ENCODE peak calls at places on chromosome X, in seven cellular contexts. One of them, this sample, is unnamed.

GRCh38 chrX:74286950-74287349 is 17.0 kb upstream of the ZCCHC13 start:
- DNase-seq in HL-60: no peak
- DNase-seq in GM20000: no peak
- DNase-seq in mammary epithelial cell: peak
- DNase-seq in uterus: no peak
- DNase-seq in adrenal gland: no peak
- DNase-seq in AG04450: peak
- DNase-seq in this sample: no peak

GRCh38 chrX:120795301-120795700 is 80.4 kb downstream of the CT47B1 start:
- DNase-seq in HL-60: no peak
- DNase-seq in GM20000: no peak
- DNase-seq in mammary epithelial cell: no peak
- DNase-seq in uterus: no peak
- DNase-seq in adrenal gland: no peak
- DNase-seq in AG04450: no peak
- DNase-seq in this sample: no peak

GRCh38 chrX:10045327-10046000 is 78.3 kb downstream of the CLDN34 start:
- DNase-seq in HL-60: no peak
- DNase-seq in GM20000: no peak
- DNase-seq in mammary epithelial cell: no peak
- DNase-seq in uterus: no peak
- DNase-seq in adrenal gland: peak
- DNase-seq in AG04450: no peak
- DNase-seq in this sample: no peak

GRCh38 chrX:151515233-151515632 is 48.2 kb upstream of the PASD1 start:
- DNase-seq in HL-60: no peak
- DNase-seq in GM20000: no peak
- DNase-seq in mammary epithelial cell: no peak
- DNase-seq in uterus: no peak
- DNase-seq in adrenal gland: no peak
- DNase-seq in AG04450: no peak
- DNase-seq in this sample: no peak

GRCh38 chrX:120446503-120446902 is 22.6 kb downstream of the LAMP2 start:
- DNase-seq in HL-60: no peak
- DNase-seq in GM20000: no peak
- DNase-seq in mammary epithelial cell: peak
- DNase-seq in uterus: no peak
- DNase-seq in adrenal gland: peak
- DNase-seq in AG04450: no peak
- DNase-seq in this sample: peak

GRCh38 chrX:16946361-16946964 is at the start of gene REPS2:
- DNase-seq in HL-60: peak
- DNase-seq in GM20000: peak
- DNase-seq in mammary epithelial cell: peak
- DNase-seq in uterus: peak
- DNase-seq in adrenal gland: peak
- DNase-seq in AG04450: no peak
- DNase-seq in this sample: peak

GRCh38 chrX:9604111-9604907 is 139.5 kb downstream of the TBL1X start:
- DNase-seq in HL-60: no peak
- DNase-seq in GM20000: no peak
- DNase-seq in mammary epithelial cell: no peak
- DNase-seq in uterus: peak
- DNase-seq in adrenal gland: peak
- DNase-seq in AG04450: no peak
- DNase-seq in this sample: no peak

GRCh38 chrX:135596495-135596894 is 76.0 kb downstream of the INTS6L start:
- DNase-seq in HL-60: peak
- DNase-seq in GM20000: peak
- DNase-seq in mammary epithelial cell: peak
- DNase-seq in uterus: no peak
- DNase-seq in adrenal gland: peak
- DNase-seq in AG04450: no peak
- DNase-seq in this sample: peak

GRCh38 chrX:123425904-123426303 is 241.8 kb downstream of the GRIA3 start:
- DNase-seq in HL-60: no peak
- DNase-seq in GM20000: no peak
- DNase-seq in mammary epithelial cell: peak
- DNase-seq in uterus: peak
- DNase-seq in adrenal gland: peak
- DNase-seq in AG04450: no peak
- DNase-seq in this sample: no peak

GRCh38 chrX:9907645-9908387 is 59.3 kb upstream of the CLDN34 start:
- DNase-seq in HL-60: no peak
- DNase-seq in GM20000: no peak
- DNase-seq in mammary epithelial cell: peak
- DNase-seq in uterus: no peak
- DNase-seq in adrenal gland: no peak
- DNase-seq in AG04450: peak
- DNase-seq in this sample: no peak

GRCh38 chrX:130125090-130125489 is 14.8 kb upstream of the ELF4 start:
- DNase-seq in HL-60: no peak
- DNase-seq in GM20000: no peak
- DNase-seq in mammary epithelial cell: peak
- DNase-seq in uterus: peak
- DNase-seq in adrenal gland: no peak
- DNase-seq in AG04450: no peak
- DNase-seq in this sample: no peak

GRCh38 chrX:44904542-44905115 is 31.6 kb downstream of the KDM6A start:
- DNase-seq in HL-60: no peak
- DNase-seq in GM20000: no peak
- DNase-seq in mammary epithelial cell: no peak
- DNase-seq in uterus: no peak
- DNase-seq in adrenal gland: no peak
- DNase-seq in AG04450: no peak
- DNase-seq in this sample: no peak
- TF ChIP-seq CTCF in HL-60: no peak
- TF ChIP-seq CTCF in GM20000: no peak
- TF ChIP-seq CTCF in mammary epithelial cell: no peak
- TF ChIP-seq CTCF in uterus: no peak
- TF ChIP-seq CTCF in adrenal gland: no peak
- TF ChIP-seq CTCF in AG04450: peak
- TF ChIP-seq CTCF in this sample: peak

GRCh38 chrX:119004920-119005524 is 30.6 kb downstream of the LONRF3 start:
- DNase-seq in HL-60: peak
- DNase-seq in GM20000: peak
- DNase-seq in mammary epithelial cell: peak
- DNase-seq in uterus: peak
- DNase-seq in adrenal gland: peak
- DNase-seq in AG04450: no peak
- DNase-seq in this sample: peak

GRCh38 chrX:119010491-119010890 is 36.1 kb downstream of the LONRF3 start:
- DNase-seq in HL-60: no peak
- DNase-seq in GM20000: no peak
- DNase-seq in mammary epithelial cell: no peak
- DNase-seq in uterus: no peak
- DNase-seq in adrenal gland: no peak
- DNase-seq in AG04450: no peak
- DNase-seq in this sample: no peak

GRCh38 chrX:119007189-119007770 is 32.9 kb downstream of the LONRF3 start:
- DNase-seq in HL-60: no peak
- DNase-seq in GM20000: no peak
- DNase-seq in mammary epithelial cell: no peak
- DNase-seq in uterus: no peak
- DNase-seq in adrenal gland: no peak
- DNase-seq in AG04450: no peak
- DNase-seq in this sample: no peak

GRCh38 chrX:119009071-119009470 is 34.7 kb downstream of the LONRF3 start:
- DNase-seq in HL-60: no peak
- DNase-seq in GM20000: no peak
- DNase-seq in mammary epithelial cell: no peak
- DNase-seq in uterus: no peak
- DNase-seq in adrenal gland: no peak
- DNase-seq in AG04450: no peak
- DNase-seq in this sample: no peak

DNA sequence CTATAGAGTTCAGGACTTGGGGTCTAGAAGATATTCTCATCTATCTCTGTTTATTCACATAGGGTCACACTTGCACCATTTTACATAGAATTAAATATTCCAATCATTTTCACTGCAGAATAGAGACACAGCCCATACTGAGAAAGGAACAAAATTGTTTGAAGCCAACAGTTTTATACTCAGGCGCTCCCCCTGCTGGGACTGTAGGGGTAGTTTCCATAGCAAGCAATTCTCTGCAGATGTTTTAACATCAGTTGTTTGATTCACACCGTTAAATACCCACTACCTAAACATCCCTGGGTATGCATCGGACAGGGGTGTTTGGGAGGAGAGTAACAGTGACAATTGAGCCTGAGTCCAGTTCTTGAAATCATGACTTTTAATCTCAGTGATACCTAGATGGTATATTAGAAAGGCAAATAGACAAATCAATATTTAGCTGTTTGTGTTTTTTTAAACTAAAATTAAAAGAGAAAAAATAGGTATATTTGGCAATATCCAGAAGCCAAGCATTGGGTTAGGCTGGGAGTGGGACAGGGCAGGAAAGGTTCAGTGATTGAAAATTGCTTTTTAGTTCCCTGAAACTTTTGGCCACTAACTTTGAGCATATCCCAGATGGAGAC is 33.8 kb downstream of the LONRF3 start:
- DNase-seq in HL-60: peak
- DNase-seq in GM20000: peak
- DNase-seq in mammary epithelial cell: no peak
- DNase-seq in uterus: peak
- DNase-seq in adrenal gland: peak
- DNase-seq in AG04450: no peak
- DNase-seq in this sample: peak
- TF ChIP-seq CTCF in HL-60: peak
- TF ChIP-seq CTCF in GM20000: peak
- TF ChIP-seq CTCF in mammary epithelial cell: peak
- TF ChIP-seq CTCF in uterus: peak
- TF ChIP-seq CTCF in adrenal gland: peak
- TF ChIP-seq CTCF in AG04450: peak
- TF ChIP-seq CTCF in this sample: peak

GRCh38 chrX:117996918-117997480 is 119.6 kb downstream of the KLHL13 start:
- DNase-seq in HL-60: no peak
- DNase-seq in GM20000: peak
- DNase-seq in mammary epithelial cell: peak
- DNase-seq in uterus: no peak
- DNase-seq in adrenal gland: no peak
- DNase-seq in AG04450: no peak
- DNase-seq in this sample: no peak
- TF ChIP-seq CTCF in HL-60: no peak
- TF ChIP-seq CTCF in GM20000: no peak
- TF ChIP-seq CTCF in mammary epithelial cell: peak
- TF ChIP-seq CTCF in uterus: peak
- TF ChIP-seq CTCF in adrenal gland: peak
- TF ChIP-seq CTCF in AG04450: peak
- TF ChIP-seq CTCF in this sample: no peak

GRCh38 chrX:30673405-30673804 is 20.2 kb downstream of the GK start:
- DNase-seq in HL-60: no peak
- DNase-seq in GM20000: no peak
- DNase-seq in mammary epithelial cell: no peak
- DNase-seq in uterus: no peak
- DNase-seq in adrenal gland: no peak
- DNase-seq in AG04450: no peak
- DNase-seq in this sample: no peak
- TF ChIP-seq CTCF in HL-60: no peak
- TF ChIP-seq CTCF in GM20000: no peak
- TF ChIP-seq CTCF in mammary epithelial cell: no peak
- TF ChIP-seq CTCF in uterus: no peak
- TF ChIP-seq CTCF in adrenal gland: no peak
- TF ChIP-seq CTCF in AG04450: no peak
- TF ChIP-seq CTCF in this sample: no peak

GRCh38 chrX:39445336-39445735 is 644.1 kb downstream of the MID1IP1 start:
- DNase-seq in HL-60: no peak
- DNase-seq in GM20000: no peak
- DNase-seq in mammary epithelial cell: no peak
- DNase-seq in uterus: no peak
- DNase-seq in adrenal gland: peak
- DNase-seq in AG04450: no peak
- DNase-seq in this sample: peak
- TF ChIP-seq CTCF in HL-60: no peak
- TF ChIP-seq CTCF in GM20000: peak
- TF ChIP-seq CTCF in mammary epithelial cell: peak
- TF ChIP-seq CTCF in uterus: no peak
- TF ChIP-seq CTCF in adrenal gland: no peak
- TF ChIP-seq CTCF in AG04450: no peak
- TF ChIP-seq CTCF in this sample: peak

DNA sequence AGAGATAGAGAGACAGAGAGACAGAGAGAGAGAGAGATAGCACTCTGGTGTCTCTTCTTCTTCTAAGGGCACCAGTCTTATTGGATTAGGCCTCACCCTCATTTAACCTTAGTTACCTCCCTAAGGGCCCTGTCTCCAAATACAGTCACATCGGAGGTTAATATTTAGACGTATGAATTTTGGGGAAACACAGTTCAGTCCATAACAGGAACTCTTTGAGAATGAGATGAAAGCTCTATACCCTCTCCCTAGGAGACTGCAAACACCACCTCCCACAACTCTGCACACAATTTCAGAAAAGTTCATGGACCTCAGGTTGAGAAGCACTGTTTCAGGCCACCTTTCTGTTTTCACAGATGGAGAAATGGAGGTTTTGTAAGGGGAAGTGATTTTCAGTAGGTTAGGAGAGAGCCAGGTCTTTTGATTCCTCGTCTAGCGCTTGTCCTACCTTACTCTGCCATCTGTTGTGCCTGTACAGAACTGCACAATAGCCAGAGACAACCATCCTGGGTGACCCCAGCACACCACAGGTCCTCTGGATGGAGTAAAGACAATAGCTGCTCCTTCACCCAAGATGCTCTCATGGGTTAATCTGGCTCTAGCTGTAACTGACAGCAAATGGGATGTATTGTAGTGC is 16.9 kb upstream of the LOC101059915 start:
- DNase-seq in HL-60: peak
- DNase-seq in GM20000: peak
- DNase-seq in mammary epithelial cell: no peak
- DNase-seq in uterus: no peak
- DNase-seq in adrenal gland: peak
- DNase-seq in AG04450: no peak
- DNase-seq in this sample: peak
- TF ChIP-seq CTCF in HL-60: no peak
- TF ChIP-seq CTCF in GM20000: peak
- TF ChIP-seq CTCF in mammary epithelial cell: peak
- TF ChIP-seq CTCF in uterus: no peak
- TF ChIP-seq CTCF in adrenal gland: no peak
- TF ChIP-seq CTCF in AG04450: no peak
- TF ChIP-seq CTCF in this sample: peak

This sample was measured in WERI-Rb-1.